ENCODE peak calls at places on chromosomes 6 and 20, in six cellular contexts. Z, E, U, A, O and I are unnamed samples.

GRCh38 chr20:49664914-49665313 is 48.8 kb downstream of the B4GALT5 start:
- DNase-seq in U (no peak), A (no peak), Z (no peak), O (no peak), E (no peak), I (no peak)

GRCh38 chr6:83708546-83708969 is 343 bp downstream of the SNAP91 start:
- DNase-seq in O (peak; percentile 50), E (peak; percentile 55), Z (no peak), A (peak; percentile 34), U (peak; percentile 3), I (no peak)

GRCh38 chr20:39825524-39825923 is 863.4 kb downstream of the DHX35 start:
- DNase-seq in A (no peak), Z (no peak), E (no peak), U (no peak), O (no peak), I (peak; percentile 74)

GRCh38 chr6:113855500-113856010 is 1.6 kb upstream of the MARCKS start:
- DNase-seq in A (peak; percentile 39), Z (no peak), E (peak; percentile 44), U (peak; percentile 45), O (no peak), I (no peak)

GRCh38 chr6:34592208-34592952 is 36.3 kb upstream of the SPDEF start:
- DNase-seq in A (no peak), Z (no peak), O (no peak), E (peak; percentile 22), U (no peak), I (no peak)

GRCh38 chr20:53579581-53580375 is 13.9 kb downstream of the ZNF217 start:
- DNase-seq in E (no peak), U (no peak), A (no peak), O (peak; percentile 27), Z (no peak), I (peak; percentile 25)

GRCh38 chr6:44921787-44922186 is 406.3 kb upstream of the RUNX2 start:
- DNase-seq in Z (no peak), A (no peak), U (no peak), E (no peak), O (no peak), I (no peak)

GRCh38 chr6:31202259-31203166 is 32.0 kb upstream of the POU5F1 start:
- DNase-seq in U (no peak), A (peak; percentile 24), Z (no peak), O (no peak), E (no peak), I (no peak)

GRCh38 chr6:166618866-166619761 is 7.9 kb downstream of the RPS6KA2 start:
- DNase-seq in E (no peak), Z (no peak), A (no peak), O (no peak), U (no peak), I (no peak)

GRCh38 chr6:116969211-116969863 is 92.3 kb downstream of the RFX6 start:
- DNase-seq in O (no peak), U (peak; percentile 29), E (peak; percentile 12), Z (no peak), A (peak; percentile 27), I (no peak)

GRCh38 chr6:23446394-23447001 is 679.5 kb upstream of the NRSN1 start:
- DNase-seq in Z (no peak), U (peak; percentile 59), E (no peak), A (peak; percentile 4), O (no peak), I (no peak)

GRCh38 chr6:47319867-47320266 is 10.2 kb upstream of the TNFRSF21 start:
- DNase-seq in A (no peak), E (no peak), Z (no peak), U (no peak), O (no peak), I (no peak)

GRCh38 chr6:41209976-41210375 is 9.0 kb upstream of the TREML2 start:
- DNase-seq in U (no peak), E (no peak), O (no peak), Z (no peak), A (no peak), I (no peak)

GRCh38 chr20:38842558-38842981 is 37.1 kb downstream of the PPP1R16B start:
- DNase-seq in E (no peak), O (no peak), A (no peak), U (no peak), Z (peak; percentile 78), I (no peak)

GRCh38 chr6:134429861-134430380 is 112.0 kb upstream of the SGK1 start:
- DNase-seq in E (no peak), Z (no peak), U (no peak), O (no peak), A (no peak), I (no peak)

GRCh38 chr6:101125380-101125971 is 244.3 kb upstream of the ASCC3 start:
- DNase-seq in O (no peak), Z (no peak), U (no peak), E (no peak), A (no peak), I (no peak)

GRCh38 chr6:169933839-169934698 is 182.6 kb downstream of the ERMARD start:
- DNase-seq in O (no peak), Z (no peak), A (no peak), E (no peak), U (no peak), I (peak; percentile 39)

GRCh38 chr6:138465007-138465645 is 34.2 kb downstream of the NHSL1 start:
- DNase-seq in O (no peak), E (no peak), U (no peak), Z (no peak), A (no peak), I (no peak)

GRCh38 chr6:134190883-134191282 is 127.0 kb downstream of the SGK1 start:
- DNase-seq in Z (no peak), E (no peak), U (no peak), O (no peak), A (no peak), I (no peak)

GRCh38 chr6:139240161-139241010 is 51.4 kb downstream of the TXLNB start:
- DNase-seq in Z (no peak), E (peak; percentile 26), O (peak; percentile 56), A (no peak), U (no peak), I (peak; percentile 63)

GRCh38 chr6:25442898-25443297 is 163.7 kb downstream of the CARMIL1 start:
- DNase-seq in A (no peak), O (no peak), E (no peak), U (no peak), Z (no peak), I (no peak)

GRCh38 chr20:4071177-4071723 is 55.9 kb upstream of the RNF24 start:
- DNase-seq in O (no peak), E (no peak), U (no peak), A (no peak), Z (no peak), I (no peak)

GRCh38 chr6:33211136-33211535 is 2.8 kb downstream of the RING1 start:
- DNase-seq in O (no peak), A (no peak), Z (no peak), E (no peak), U (no peak), I (no peak)

GRCh38 chr6:15338462-15338861 is 92.6 kb downstream of the JARID2 start:
- DNase-seq in A (no peak), E (no peak), U (no peak), Z (no peak), O (no peak), I (no peak)

GRCh38 chr6:42440027-42440426 is 11.7 kb downstream of the TRERF1 start:
- DNase-seq in Z (no peak), U (no peak), E (no peak), A (no peak), O (no peak), I (no peak)

GRCh38 chr6:43910638-43911353 is 140.8 kb downstream of the VEGFA start:
- DNase-seq in U (no peak), E (no peak), Z (no peak), A (no peak), O (no peak), I (no peak)

GRCh38 chr6:139588734-139589418 is 214.4 kb upstream of the CITED2 start:
- DNase-seq in Z (no peak), O (no peak), A (no peak), E (no peak), U (no peak), I (no peak)

GRCh38 chr6:19757036-19757435 is 80.1 kb upstream of the ID4 start:
- DNase-seq in A (no peak), E (no peak), Z (no peak), O (no peak), U (no peak), I (no peak)

GRCh38 chr6:57312004-57312345 is 5.5 kb upstream of the PRIM2 start:
- DNase-seq in O (no peak), A (no peak), U (no peak), E (no peak), Z (no peak), I (no peak)

GRCh38 chr20:36642136-36642535 is 3.9 kb downstream of the SLA2 start:
- DNase-seq in Z (no peak), U (no peak), E (no peak), A (no peak), O (no peak), I (no peak)

GRCh38 chr20:47790032-47790965 is 5.0 kb upstream of the SULF2 start:
- DNase-seq in Z (no peak), A (no peak), O (no peak), U (no peak), E (no peak), I (no peak)